ENCODE peak calls at places on chromosomes 6 and 20, in ten cellular contexts. S, Y, Z, Q, U, B, W, X, M and T are unnamed samples.

GRCh38 chr6:168149015-168149414 is 70.0 kb upstream of the FRMD1 start:
- DNase-seq in W (no peak), B (no peak), Q (no peak), M (no peak), Y (no peak), U (peak), S (no peak), X (no peak), Z (no peak), T (no peak)

GRCh38 chr20:19943021-19943659 is 74.0 kb upstream of the NAA20 start:
- DNase-seq in B (no peak), Y (no peak), Q (no peak), U (no peak), S (no peak), W (no peak), Z (no peak), M (peak), X (no peak), T (no peak)

GRCh38 chr6:128036808-128037570 is 136.1 kb upstream of the THEMIS start:
- DNase-seq in Q (no peak), S (no peak), Z (no peak), M (no peak), W (no peak), Y (no peak), B (no peak), X (no peak), U (no peak), T (no peak)

GRCh38 chr6:55713411-55713810 is 134.4 kb upstream of the HMGCLL1 start:
- DNase-seq in S (no peak), B (no peak), Q (no peak), W (no peak), Z (no peak), U (no peak), X (no peak), Y (no peak), M (no peak), T (no peak)

GRCh38 chr20:39004508-39004907 is 42.4 kb downstream of the DHX35 start:
- DNase-seq in X (no peak), Z (no peak), U (peak), Q (peak), S (no peak), Y (no peak), M (no peak), W (no peak), B (peak), T (no peak)

GRCh38 chr20:21505810-21506530 is 7.9 kb downstream of the NKX2-2 start:
- DNase-seq in B (no peak), X (no peak), S (no peak), U (peak), Q (peak), Y (no peak), Z (peak), W (no peak), M (peak), T (peak)

GRCh38 chr6:134882426-134883038 is 67.4 kb downstream of the ALDH8A1 start:
- DNase-seq in B (peak), M (peak), Z (peak), W (peak), X (no peak), Y (no peak), Q (peak), U (peak), S (peak), T (peak)

GRCh38 chr20:18657575-18657974 is 69.7 kb downstream of the DTD1 start:
- DNase-seq in S (no peak), Y (peak), W (no peak), U (no peak), X (peak), Z (no peak), Q (no peak), B (no peak), M (no peak), T (no peak)

GRCh38 chr6:33168202-33168601 is 24.1 kb downstream of the COL11A2 start:
- DNase-seq in X (no peak), Q (no peak), Y (no peak), S (no peak), U (no peak), B (no peak), Z (no peak), W (no peak), M (no peak), T (no peak)

GRCh38 chr6:160129886-160130615 is 8.4 kb downstream of the SLC22A1 start:
- DNase-seq in W (no peak), U (no peak), Z (no peak), M (no peak), S (no peak), Q (no peak), B (no peak), X (no peak), Y (no peak), T (no peak)

GRCh38 chr6:103783344-103783743 is 1076.4 kb downstream of the HACE1 start:
- DNase-seq in B (no peak), Z (no peak), X (no peak), S (no peak), U (no peak), W (no peak), Y (peak), Q (no peak), M (no peak), T (no peak)

GRCh38 chr20:14334306-14334930 is 3.0 kb downstream of the FLRT3 start:
- DNase-seq in U (no peak), W (no peak), Y (peak), Q (no peak), S (no peak), B (peak), Z (peak), X (no peak), M (no peak), T (peak)

GRCh38 chr6:170584954-170585498 is 589 bp upstream of the PDCD2 start:
- DNase-seq in W (no peak), Y (no peak), U (no peak), M (no peak), Q (no peak), Z (no peak), S (no peak), X (peak), B (no peak), T (no peak)

GRCh38 chr6:34082816-34083215 is 63.1 kb downstream of the GRM4 start:
- DNase-seq in M (no peak), S (no peak), Z (no peak), B (no peak), Q (no peak), X (no peak), W (no peak), U (no peak), Y (no peak), T (no peak)

GRCh38 chr20:54179946-54180345 is 6.2 kb upstream of the CYP24A1 start:
- DNase-seq in X (peak), S (no peak), W (peak), U (no peak), B (no peak), Q (no peak), Y (no peak), M (no peak), Z (no peak), T (no peak)

GRCh38 chr6:4162345-4162744 is 27.0 kb upstream of the ECI2 start:
- DNase-seq in Y (no peak), Z (no peak), B (no peak), Q (no peak), S (no peak), X (no peak), M (no peak), W (no peak), U (no peak), T (no peak)

GRCh38 chr6:75333811-75334210 is 49.2 kb upstream of the TMEM30A start:
- DNase-seq in B (no peak), X (no peak), U (no peak), Z (no peak), Q (no peak), W (no peak), M (no peak), S (no peak), Y (no peak), T (no peak)

GRCh38 chr6:5282191-5282623 is 20.9 kb downstream of the FARS2 start:
- DNase-seq in S (no peak), X (no peak), Q (no peak), Z (no peak), W (no peak), U (no peak), Y (no peak), M (peak), B (no peak), T (no peak)